ENCODE peak calls at places on chromosome 11, in five cellular contexts. M is CD4-positive, CD25-positive, alpha-beta regulatory T cell; A is GM23248; E is psoas muscle; F is CD8-positive, alpha-beta T cell. Z is an unnamed sample.

GRCh38 chr11:79205786-79206185 is 235.0 kb downstream of the TENM4 start:
- DNase-seq in M (no peak), A (no peak), E (no peak), F (no peak), Z (no peak)

GRCh38 chr11:67022341-67022933 is 497 bp upstream of the SYT12 start:
- DNase-seq in M (no peak), F (no peak), A (peak; percentile 57), E (no peak), Z (peak; percentile 40)

GRCh38 chr11:65887723-65888162 is 528 bp downstream of the FIBP start:
- DNase-seq in F (no peak), M (no peak), A (peak; percentile 92), E (no peak), Z (no peak)

GRCh38 chr11:93652161-93652597 is 9.3 kb upstream of the CEP295 start:
- DNase-seq in F (peak; percentile 7), A (peak; percentile 61), M (no peak), E (no peak), Z (peak; percentile 50)

GRCh38 chr11:57474017-57474750 is 13.9 kb downstream of the RTN4RL2 start:
- DNase-seq in A (peak; percentile 32), M (no peak), E (no peak), F (peak; percentile 31), Z (no peak)

GRCh38 chr11:12207384-12208150 is 97.2 kb downstream of the MICAL2 start:
- DNase-seq in F (no peak), E (no peak), M (no peak), A (peak; percentile 66), Z (peak; percentile 92)

GRCh38 chr11:131668867-131669780 is 298.7 kb downstream of the NTM start:
- DNase-seq in E (no peak), A (peak; percentile 75), F (no peak), M (no peak), Z (peak; percentile 24)

GRCh38 chr11:10529279-10529678 is 11.7 kb downstream of the RNF141 start:
- DNase-seq in M (no peak), A (peak; percentile 53), E (no peak), F (no peak), Z (no peak)

GRCh38 chr11:1293619-1294015 is 15.8 kb downstream of the TOLLIP start:
- DNase-seq in E (peak; percentile 74), M (no peak), F (no peak), A (peak; percentile 14), Z (no peak)

GRCh38 chr11:123525511-123525918 is 95.4 kb downstream of the GRAMD1B start:
- DNase-seq in F (no peak), A (peak; percentile 40), E (no peak), M (no peak), Z (no peak)

GRCh38 chr11:133479209-133479608 is 53.1 kb downstream of the OPCML start:
- DNase-seq in E (no peak), M (no peak), A (no peak), F (no peak), Z (no peak)

GRCh38 chr11:43923327-43924111 is 18.9 kb upstream of the C11orf96 start:
- DNase-seq in F (no peak), E (peak; percentile 75), M (no peak), A (peak; percentile 75), Z (peak; percentile 73)

GRCh38 chr11:116703421-116703820 is 69.4 kb downstream of the BUD13 start:
- DNase-seq in M (no peak), F (no peak), A (no peak), E (no peak), Z (no peak)

GRCh38 chr11:353315-353857 is 15.9 kb upstream of the B4GALNT4 start:
- DNase-seq in A (peak; percentile 92), E (peak; percentile 92), F (no peak), M (no peak), Z (peak; percentile 57)

GRCh38 chr11:11966826-11967668 is 41.4 kb downstream of the DKK3 start:
- DNase-seq in M (peak; percentile 28), E (peak; percentile 85), A (peak; percentile 66), F (peak; percentile 46), Z (peak; percentile 51)

GRCh38 chr11:77283101-77283500 is 18.4 kb downstream of the GDPD4 start:
- DNase-seq in E (no peak), F (no peak), M (no peak), A (no peak), Z (no peak)

GRCh38 chr11:78050964-78051831 is 12.5 kb upstream of the THRSP start:
- DNase-seq in M (no peak), E (no peak), F (no peak), A (peak; percentile 77), Z (peak; percentile 60)

GRCh38 chr11:117090111-117090706 is 8.0 kb downstream of the SIK3 start:
- DNase-seq in M (no peak), F (no peak), E (no peak), A (no peak), Z (no peak)

GRCh38 chr11:104222464-104222863 is 58.5 kb upstream of the PDGFD start:
- DNase-seq in M (no peak), A (no peak), F (no peak), E (no peak), Z (no peak)

GRCh38 chr11:65066805-65067291 is 8.5 kb upstream of the NAALADL1 start:
- DNase-seq in A (no peak), M (no peak), E (no peak), F (no peak), Z (no peak)

GRCh38 chr11:41522391-41522790 is 62.9 kb upstream of the LRRC4C start:
- DNase-seq in M (no peak), E (no peak), F (no peak), A (peak; percentile 3), Z (peak; percentile 6)

GRCh38 chr11:134045799-134046635 is 22.9 kb upstream of the JAM3 start:
- DNase-seq in M (no peak), A (no peak), F (no peak), E (peak; percentile 77), Z (no peak)

GRCh38 chr11:130522284-130522961 is 74.0 kb downstream of the ADAMTS15 start:
- DNase-seq in E (peak; percentile 96), F (no peak), M (no peak), A (peak; percentile 97), Z (peak; percentile 93)

GRCh38 chr11:59556883-59557205 is 45.5 kb downstream of the OR4D9 start:
- DNase-seq in M (no peak), A (peak; percentile 82), F (no peak), E (no peak), Z (peak; percentile 28)

GRCh38 chr11:1486054-1486825 is at the start of gene MOB2:
- DNase-seq in E (peak; percentile 59), M (no peak), F (no peak), A (no peak), Z (no peak)

GRCh38 chr11:64874841-64875240 is 3.6 kb downstream of the EHD1 start:
- DNase-seq in F (no peak), A (no peak), E (no peak), M (no peak), Z (no peak)

GRCh38 chr11:72001255-72001654 is 2.5 kb downstream of the IL18BP start:
- DNase-seq in F (no peak), M (no peak), A (no peak), E (no peak), Z (no peak)

GRCh38 chr11:77084581-77085191 is 17.9 kb downstream of the CAPN5 start:
- DNase-seq in F (no peak), E (peak; percentile 44), M (no peak), A (no peak), Z (no peak)

GRCh38 chr11:67345949-67346819 is 7.2 kb downstream of the POLD4 start:
- DNase-seq in M (no peak), A (peak; percentile 88), F (no peak), E (no peak), Z (peak; percentile 27)

GRCh38 chr11:44997566-44997965 is 46.9 kb upstream of the TP53I11 start:
- DNase-seq in E (no peak), A (no peak), M (no peak), F (no peak), Z (no peak)

GRCh38 chr11:29159552-29160465 is 857.0 kb downstream of the KCNA4 start:
- DNase-seq in M (no peak), A (peak; percentile 86), E (no peak), F (no peak), Z (peak; percentile 86)

GRCh38 chr11:63736864-63737263 is 31.7 kb downstream of the ZFTA start:
- DNase-seq in F (no peak), A (no peak), M (no peak), E (no peak), Z (no peak)

GRCh38 chr11:63738720-63739360 is 29.7 kb downstream of the ZFTA start:
- DNase-seq in F (peak; percentile 38), M (peak; percentile 49), A (peak; percentile 75), E (peak; percentile 71), Z (peak; percentile 79)

DNA sequence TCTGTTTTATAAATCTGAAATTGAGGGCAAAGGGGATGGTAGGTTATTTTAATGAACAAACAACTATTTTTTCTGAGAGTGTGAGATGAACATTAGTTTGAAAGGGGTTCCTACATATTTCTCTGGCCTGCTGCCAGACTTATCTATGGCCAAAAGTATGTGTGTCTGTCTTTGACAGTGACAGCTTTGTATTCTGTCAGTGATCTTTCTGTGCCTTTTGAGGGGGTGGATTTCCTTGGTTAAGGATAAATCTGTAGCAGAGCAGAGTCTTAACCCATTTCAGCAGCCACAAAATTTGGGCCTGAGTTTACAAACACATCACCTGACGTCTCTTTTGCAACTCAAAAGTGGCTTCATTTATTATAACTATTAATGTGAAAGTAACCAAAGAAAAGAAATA is 30.9 kb downstream of the ZFTA start:
- DNase-seq in A (no peak), F (no peak), E (no peak), M (no peak), Z (no peak)
- H3K27ac ChIP-seq in A (no peak overlapping the region), F (no peak overlapping the region), E (no peak overlapping the region), M (no peak overlapping the region), Z (no peak overlapping the region)

GRCh38 chr11:14520902-14521151 is 641 bp upstream of the PSMA1 start:
- DNase-seq in A (no peak), F (no peak), M (no peak), E (no peak), Z (no peak)
- H3K27ac ChIP-seq in A (peak overlapping the region; percentile 95), F (peak overlapping the region; percentile 82), M (peak overlapping the region; percentile 91), E (peak overlapping the region; percentile 94), Z (peak overlapping the region; percentile 87)

GRCh38 chr11:114170226-114170625 is 110.7 kb downstream of the ZBTB16 start:
- DNase-seq in A (no peak), E (peak; percentile 55), M (no peak), F (no peak), Z (no peak)
- H3K27ac ChIP-seq in A (no peak overlapping the region), E (peak overlapping the region; percentile 99), M (no peak overlapping the region), F (no peak overlapping the region), Z (no peak overlapping the region)

GRCh38 chr11:118226294-118226693 is 1.5 kb upstream of the JAML start:
- DNase-seq in M (no peak), E (no peak), F (no peak), A (peak; percentile 12), Z (no peak)

GRCh38 chr11:118222437-118222836 is 2.4 kb downstream of the JAML start:
- DNase-seq in A (no peak), M (no peak), E (no peak), F (no peak), Z (no peak)

GRCh38 chr11:118224512-118225180 is at the start of gene JAML:
- DNase-seq in A (no peak), M (peak; percentile 54), E (no peak), F (peak; percentile 52), Z (no peak)

GRCh38 chr11:118223576-118223975 is 1.2 kb downstream of the JAML start:
- DNase-seq in E (no peak), F (no peak), A (no peak), M (no peak), Z (no peak)

DNA sequence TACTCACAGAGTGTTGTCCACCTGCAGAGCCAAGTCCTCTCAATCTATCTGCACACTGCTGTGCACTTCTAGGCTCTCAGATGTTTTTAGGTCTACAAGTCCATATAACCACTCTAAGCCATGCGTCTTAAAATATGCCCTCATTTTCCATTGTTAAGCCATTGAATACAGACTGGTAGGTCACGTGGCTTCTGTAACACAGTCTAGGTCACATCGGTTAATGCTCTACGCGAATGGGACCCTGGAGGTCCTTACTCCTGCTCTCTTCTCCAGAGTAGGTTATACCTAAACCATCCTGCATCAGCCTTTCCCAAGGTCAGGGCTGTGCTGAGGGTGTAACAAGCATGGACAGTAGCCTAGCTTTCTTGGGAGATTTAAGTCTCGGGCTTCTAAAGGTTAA is 819 bp downstream of the JAML start:
- DNase-seq in F (no peak), A (no peak), M (no peak), E (no peak), Z (no peak)
- H3K27ac ChIP-seq in F (peak overlapping the region; percentile 69), A (no peak overlapping the region), M (peak overlapping the region; percentile 88), E (no peak overlapping the region), Z (no peak overlapping the region)

Z was measured in brain microvascular endothelial cell.